ENCODE peak calls at places on chromosomes 5 and 9, in four cellular contexts. J is amygdala; V is NCI-H1694; L is stimulated activated CD4-positive, alpha-beta T cell treated with anti-CD3 and anti-CD28 coated beads, Interleukin-1b, Interleukin-23, amount 100 ng/mL, for 4 hours. Q is an unnamed sample.

GRCh38 chr5:168314735-168315411 is 23.4 kb downstream of the WWC1 start:
- DNase-seq in J (no peak), L (no peak), V (no peak), Q (no peak)

GRCh38 chr9:93003552-93004407 is 54.7 kb upstream of the SUSD3 start:
- DNase-seq in V (peak), J (peak), L (peak), Q (peak)

GRCh38 chr5:123708074-123708806 is 196.3 kb downstream of the CSNK1G3 start:
- DNase-seq in L (no peak), J (no peak), V (no peak), Q (no peak)

GRCh38 chr5:72465601-72466563 is 41.3 kb downstream of the ZNF366 start:
- DNase-seq in J (no peak), V (no peak), L (no peak), Q (no peak)

GRCh38 chr5:2149196-2149541 is 266.4 kb upstream of the IRX4 start:
- DNase-seq in V (no peak), J (no peak), L (no peak), Q (no peak)

GRCh38 chr9:131395745-131396479 is 2.0 kb downstream of the PRRC2B start:
- DNase-seq in J (no peak), L (no peak), V (no peak), Q (no peak)

GRCh38 chr5:167452186-167452585 is 839.3 kb upstream of the WWC1 start:
- DNase-seq in V (no peak), L (no peak), J (no peak), Q (no peak)

GRCh38 chr9:119761737-119762136 is 392.5 kb upstream of the BRINP1 start:
- DNase-seq in J (no peak), L (no peak), V (no peak), Q (no peak)

GRCh38 chr5:44361626-44362002 is 27.6 kb downstream of the FGF10 start:
- DNase-seq in J (no peak), V (no peak), L (no peak), Q (no peak)

GRCh38 chr9:129989740-129990139 is 53.2 kb downstream of the FNBP1 start:
- DNase-seq in V (no peak), J (no peak), L (no peak), Q (no peak)

GRCh38 chr9:36164361-36164760 is 4.8 kb upstream of the CCIN start:
- DNase-seq in L (no peak), J (no peak), V (no peak), Q (no peak)

GRCh38 chr5:147160923-147161663 is 73.7 kb upstream of the STK32A start:
- DNase-seq in L (no peak), J (no peak), V (no peak), Q (no peak)

GRCh38 chr5:74655206-74655605 is 14.7 kb upstream of the ENC1 start:
- DNase-seq in V (no peak), J (no peak), L (no peak), Q (no peak)

GRCh38 chr5:31500256-31500655 is 31.6 kb downstream of the DROSHA start:
- DNase-seq in V (no peak), L (no peak), J (no peak), Q (no peak)

GRCh38 chr9:3473402-3473801 is 52.4 kb downstream of the RFX3 start:
- DNase-seq in L (no peak), V (no peak), J (no peak), Q (no peak)

GRCh38 chr9:108410161-108410560 is 445.6 kb downstream of the ACTL7B start:
- DNase-seq in L (no peak), J (no peak), V (no peak), Q (no peak)

GRCh38 chr5:57895766-57896165 is 413.2 kb upstream of the ACTBL2 start:
- DNase-seq in V (no peak), L (no peak), J (no peak), Q (no peak)

Q was measured in activated T-helper 9 cell treated with anti-CD3 and anti-CD28 coated beads, Interleukin-2, amount 50 U/mL, for 16 hours.